ENCODE peak calls at places on chromosomes 3 and 15, in six cellular contexts. One of them, this sample, is unnamed.

GRCh38 chr3:184525337-184526157 is 36.0 kb upstream of the EPHB3 start:
- DNase-seq in Peyer's patch: no peak
- DNase-seq in thoracic aorta: no peak
- DNase-seq in dorsolateral prefrontal cortex: no peak
- DNase-seq in heart right ventricle: no peak
- DNase-seq in heart left ventricle: no peak
- DNase-seq in this sample: peak; percentile 32

GRCh38 chr3:194561306-194561974 is 71.8 kb downstream of the TMEM44 start:
- DNase-seq in dorsolateral prefrontal cortex: no peak
- DNase-seq in thoracic aorta: no peak
- DNase-seq in heart left ventricle: no peak
- DNase-seq in heart right ventricle: no peak
- DNase-seq in Peyer's patch: no peak
- DNase-seq in this sample: no peak

GRCh38 chr15:75063338-75063737 is 39.9 kb downstream of the PPCDC start:
- DNase-seq in Peyer's patch: no peak
- DNase-seq in thoracic aorta: no peak
- DNase-seq in dorsolateral prefrontal cortex: no peak
- DNase-seq in heart left ventricle: no peak
- DNase-seq in heart right ventricle: no peak
- DNase-seq in this sample: no peak

GRCh38 chr3:130950641-130951040 is 56.8 kb downstream of the ATP2C1 start:
- DNase-seq in heart right ventricle: no peak
- DNase-seq in thoracic aorta: no peak
- DNase-seq in Peyer's patch: no peak
- DNase-seq in heart left ventricle: no peak
- DNase-seq in dorsolateral prefrontal cortex: no peak
- DNase-seq in this sample: no peak

GRCh38 chr3:99352811-99353210 is 285.6 kb upstream of the COL8A1 start:
- DNase-seq in Peyer's patch: no peak
- DNase-seq in heart right ventricle: no peak
- DNase-seq in heart left ventricle: no peak
- DNase-seq in thoracic aorta: no peak
- DNase-seq in dorsolateral prefrontal cortex: no peak
- DNase-seq in this sample: no peak

GRCh38 chr3:15287565-15288330 is 44.6 kb downstream of the SH3BP5 start:
- DNase-seq in thoracic aorta: peak; percentile 35
- DNase-seq in heart right ventricle: no peak
- DNase-seq in dorsolateral prefrontal cortex: no peak
- DNase-seq in heart left ventricle: peak; percentile 43
- DNase-seq in Peyer's patch: no peak
- DNase-seq in this sample: no peak

GRCh38 chr3:34132069-34132677 is 333.7 kb downstream of the PDCD6IP start:
- DNase-seq in dorsolateral prefrontal cortex: no peak
- DNase-seq in Peyer's patch: no peak
- DNase-seq in thoracic aorta: no peak
- DNase-seq in heart right ventricle: no peak
- DNase-seq in heart left ventricle: no peak
- DNase-seq in this sample: no peak

GRCh38 chr3:123637131-123637530 is 52.3 kb upstream of the HACD2 start:
- DNase-seq in heart left ventricle: no peak
- DNase-seq in dorsolateral prefrontal cortex: no peak
- DNase-seq in thoracic aorta: no peak
- DNase-seq in heart right ventricle: no peak
- DNase-seq in Peyer's patch: no peak
- DNase-seq in this sample: no peak

GRCh38 chr15:89110060-89110459 is 21.8 kb downstream of the ABHD2 start:
- DNase-seq in dorsolateral prefrontal cortex: no peak
- DNase-seq in thoracic aorta: no peak
- DNase-seq in Peyer's patch: no peak
- DNase-seq in heart left ventricle: no peak
- DNase-seq in heart right ventricle: no peak
- DNase-seq in this sample: no peak

GRCh38 chr3:114622001-114622400 is 328.2 kb downstream of the TIGIT start:
- DNase-seq in heart left ventricle: no peak
- DNase-seq in dorsolateral prefrontal cortex: no peak
- DNase-seq in thoracic aorta: no peak
- DNase-seq in Peyer's patch: no peak
- DNase-seq in heart right ventricle: no peak
- DNase-seq in this sample: no peak

GRCh38 chr3:116270053-116270452 is 175.2 kb downstream of the LSAMP start:
- DNase-seq in Peyer's patch: no peak
- DNase-seq in heart left ventricle: no peak
- DNase-seq in thoracic aorta: no peak
- DNase-seq in heart right ventricle: no peak
- DNase-seq in dorsolateral prefrontal cortex: no peak
- DNase-seq in this sample: no peak

GRCh38 chr3:155995525-155996370 is 124.6 kb upstream of the KCNAB1 start:
- DNase-seq in dorsolateral prefrontal cortex: no peak
- DNase-seq in Peyer's patch: no peak
- DNase-seq in heart right ventricle: no peak
- DNase-seq in thoracic aorta: no peak
- DNase-seq in heart left ventricle: no peak
- DNase-seq in this sample: peak; percentile 1

GRCh38 chr3:10779293-10779805 is 36.7 kb upstream of the SLC6A11 start:
- DNase-seq in Peyer's patch: no peak
- DNase-seq in heart left ventricle: no peak
- DNase-seq in dorsolateral prefrontal cortex: no peak
- DNase-seq in heart right ventricle: no peak
- DNase-seq in thoracic aorta: no peak
- DNase-seq in this sample: no peak

GRCh38 chr3:158768361-158768787 is 33.5 kb upstream of the MFSD1 start:
- DNase-seq in thoracic aorta: no peak
- DNase-seq in heart right ventricle: peak; percentile 70
- DNase-seq in heart left ventricle: peak; percentile 60
- DNase-seq in Peyer's patch: peak; percentile 57
- DNase-seq in dorsolateral prefrontal cortex: no peak
- DNase-seq in this sample: no peak

GRCh38 chr3:57729339-57730039 is 26.6 kb upstream of the SLMAP start:
- DNase-seq in thoracic aorta: no peak
- DNase-seq in heart left ventricle: no peak
- DNase-seq in heart right ventricle: no peak
- DNase-seq in dorsolateral prefrontal cortex: no peak
- DNase-seq in Peyer's patch: no peak
- DNase-seq in this sample: no peak

GRCh38 chr15:84824260-84824690 is 7.1 kb downstream of the ALPK3 start:
- DNase-seq in thoracic aorta: no peak
- DNase-seq in dorsolateral prefrontal cortex: no peak
- DNase-seq in heart left ventricle: peak; percentile 70
- DNase-seq in heart right ventricle: no peak
- DNase-seq in Peyer's patch: no peak
- DNase-seq in this sample: no peak

GRCh38 chr3:12910356-12911099 is 69.2 kb upstream of the RPL32 start:
- DNase-seq in dorsolateral prefrontal cortex: no peak
- DNase-seq in thoracic aorta: no peak
- DNase-seq in heart left ventricle: no peak
- DNase-seq in heart right ventricle: no peak
- DNase-seq in Peyer's patch: no peak
- DNase-seq in this sample: no peak

GRCh38 chr15:78750566-78750965 is 60.7 kb downstream of the ADAMTS7 start:
- DNase-seq in heart right ventricle: no peak
- DNase-seq in Peyer's patch: peak; percentile 37
- DNase-seq in thoracic aorta: no peak
- DNase-seq in dorsolateral prefrontal cortex: no peak
- DNase-seq in heart left ventricle: no peak
- DNase-seq in this sample: no peak
- H3K4me3 ChIP-seq in heart right ventricle: peak overlapping the region; percentile 38
- H3K4me3 ChIP-seq in Peyer's patch: no peak overlapping the region
- H3K4me3 ChIP-seq in thoracic aorta: peak overlapping the region; percentile 61
- H3K4me3 ChIP-seq in dorsolateral prefrontal cortex: peak overlapping the region; percentile 31
- H3K4me3 ChIP-seq in heart left ventricle: no peak overlapping the region
- H3K4me3 ChIP-seq in this sample: no peak overlapping the region

GRCh38 chr15:81511160-81511559 is 137.1 kb upstream of the TMC3 start:
- DNase-seq in thoracic aorta: no peak
- DNase-seq in Peyer's patch: no peak
- DNase-seq in dorsolateral prefrontal cortex: no peak
- DNase-seq in heart right ventricle: no peak
- DNase-seq in heart left ventricle: no peak
- DNase-seq in this sample: no peak

GRCh38 chr15:81516461-81516860 is 142.4 kb upstream of the TMC3 start:
- DNase-seq in dorsolateral prefrontal cortex: no peak
- DNase-seq in heart left ventricle: no peak
- DNase-seq in heart right ventricle: no peak
- DNase-seq in thoracic aorta: no peak
- DNase-seq in Peyer's patch: no peak
- DNase-seq in this sample: no peak

GRCh38 chr15:81520480-81520879 is 146.5 kb upstream of the TMC3 start:
- DNase-seq in thoracic aorta: no peak
- DNase-seq in Peyer's patch: no peak
- DNase-seq in heart right ventricle: no peak
- DNase-seq in heart left ventricle: no peak
- DNase-seq in dorsolateral prefrontal cortex: no peak
- DNase-seq in this sample: no peak

GRCh38 chr15:81514769-81515168 is 140.8 kb upstream of the TMC3 start:
- DNase-seq in Peyer's patch: no peak
- DNase-seq in heart right ventricle: no peak
- DNase-seq in thoracic aorta: no peak
- DNase-seq in heart left ventricle: no peak
- DNase-seq in dorsolateral prefrontal cortex: no peak
- DNase-seq in this sample: no peak

GRCh38 chr15:81516012-81516411 is 142.0 kb upstream of the TMC3 start:
- DNase-seq in Peyer's patch: no peak
- DNase-seq in dorsolateral prefrontal cortex: no peak
- DNase-seq in heart left ventricle: no peak
- DNase-seq in thoracic aorta: no peak
- DNase-seq in heart right ventricle: no peak
- DNase-seq in this sample: no peak
- H3K4me3 ChIP-seq in Peyer's patch: no peak overlapping the region
- H3K4me3 ChIP-seq in dorsolateral prefrontal cortex: no peak overlapping the region
- H3K4me3 ChIP-seq in heart left ventricle: no peak overlapping the region
- H3K4me3 ChIP-seq in thoracic aorta: no peak overlapping the region
- H3K4me3 ChIP-seq in heart right ventricle: no peak overlapping the region
- H3K4me3 ChIP-seq in this sample: no peak overlapping the region

DNA sequence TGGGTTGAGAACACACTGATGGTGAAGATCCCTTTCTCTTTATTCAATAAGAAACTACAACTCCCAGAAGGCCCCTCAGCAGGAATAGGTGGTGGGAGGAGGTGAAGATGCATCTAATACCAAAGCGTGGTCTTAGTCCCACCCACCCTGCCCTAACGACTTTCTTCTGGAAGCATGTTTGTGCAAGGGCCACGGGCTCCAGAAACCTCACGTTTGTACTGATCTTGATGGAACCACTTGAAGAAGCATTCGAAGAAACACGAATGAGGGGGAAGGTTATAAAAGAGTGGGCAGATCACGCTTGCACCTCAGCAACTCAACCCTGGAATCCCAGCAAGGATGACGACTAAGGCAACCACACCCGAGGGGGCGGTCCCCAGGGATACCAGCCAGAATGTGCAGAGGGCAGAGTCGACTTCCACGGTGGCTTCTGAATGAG is 10.6 kb upstream of the SLC25A36 start:
- DNase-seq in heart right ventricle: no peak
- DNase-seq in Peyer's patch: no peak
- DNase-seq in heart left ventricle: no peak
- DNase-seq in thoracic aorta: no peak
- DNase-seq in dorsolateral prefrontal cortex: no peak
- DNase-seq in this sample: no peak
- H3K4me3 ChIP-seq in heart right ventricle: no peak overlapping the region
- H3K4me3 ChIP-seq in Peyer's patch: no peak overlapping the region
- H3K4me3 ChIP-seq in heart left ventricle: no peak overlapping the region
- H3K4me3 ChIP-seq in thoracic aorta: no peak overlapping the region
- H3K4me3 ChIP-seq in dorsolateral prefrontal cortex: no peak overlapping the region
- H3K4me3 ChIP-seq in this sample: no peak overlapping the region

GRCh38 chr3:138846350-138846756 is 11.6 kb upstream of the PIK3CB start:
- DNase-seq in heart right ventricle: no peak
- DNase-seq in heart left ventricle: no peak
- DNase-seq in thoracic aorta: no peak
- DNase-seq in dorsolateral prefrontal cortex: no peak
- DNase-seq in Peyer's patch: no peak
- DNase-seq in this sample: no peak
- H3K4me3 ChIP-seq in heart right ventricle: no peak overlapping the region
- H3K4me3 ChIP-seq in heart left ventricle: no peak overlapping the region
- H3K4me3 ChIP-seq in thoracic aorta: no peak overlapping the region
- H3K4me3 ChIP-seq in dorsolateral prefrontal cortex: no peak overlapping the region
- H3K4me3 ChIP-seq in Peyer's patch: no peak overlapping the region
- H3K4me3 ChIP-seq in this sample: no peak overlapping the region

GRCh38 chr3:45676248-45677044 is 12.8 kb upstream of the SACM1L start:
- DNase-seq in Peyer's patch: no peak
- DNase-seq in dorsolateral prefrontal cortex: no peak
- DNase-seq in heart left ventricle: no peak
- DNase-seq in thoracic aorta: no peak
- DNase-seq in heart right ventricle: no peak
- DNase-seq in this sample: no peak
- H3K4me3 ChIP-seq in Peyer's patch: no peak overlapping the region
- H3K4me3 ChIP-seq in dorsolateral prefrontal cortex: no peak overlapping the region
- H3K4me3 ChIP-seq in heart left ventricle: no peak overlapping the region
- H3K4me3 ChIP-seq in thoracic aorta: no peak overlapping the region
- H3K4me3 ChIP-seq in heart right ventricle: peak overlapping the region; percentile 0
- H3K4me3 ChIP-seq in this sample: peak overlapping the region; percentile 43

GRCh38 chr3:77147836-77148578 is 108.1 kb downstream of the ROBO2 start:
- DNase-seq in dorsolateral prefrontal cortex: no peak
- DNase-seq in thoracic aorta: no peak
- DNase-seq in heart right ventricle: no peak
- DNase-seq in Peyer's patch: no peak
- DNase-seq in heart left ventricle: no peak
- DNase-seq in this sample: no peak
- H3K4me3 ChIP-seq in dorsolateral prefrontal cortex: no peak overlapping the region
- H3K4me3 ChIP-seq in thoracic aorta: no peak overlapping the region
- H3K4me3 ChIP-seq in heart right ventricle: no peak overlapping the region
- H3K4me3 ChIP-seq in Peyer's patch: no peak overlapping the region
- H3K4me3 ChIP-seq in heart left ventricle: no peak overlapping the region
- H3K4me3 ChIP-seq in this sample: no peak overlapping the region

DNA sequence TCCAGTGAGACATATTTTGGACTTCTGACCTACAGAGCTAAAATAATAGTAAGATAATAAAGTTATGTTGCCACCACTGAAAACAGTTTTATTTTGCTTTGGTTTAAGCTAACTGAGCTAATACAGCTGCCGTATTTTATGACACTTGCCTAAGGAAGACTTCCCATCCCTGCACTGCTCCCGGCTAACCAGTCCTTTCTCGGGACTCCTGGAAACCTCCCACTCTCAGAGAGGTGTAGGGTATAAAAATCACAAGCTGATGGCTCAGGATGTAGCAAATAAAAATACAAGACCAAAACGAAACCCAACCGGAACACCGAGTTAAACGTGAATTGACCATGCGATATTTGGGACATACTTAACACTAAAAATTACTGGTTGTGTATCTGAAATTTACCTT is 448 bp upstream of the KBTBD12 start:
- DNase-seq in heart left ventricle: no peak
- DNase-seq in heart right ventricle: no peak
- DNase-seq in thoracic aorta: no peak
- DNase-seq in Peyer's patch: no peak
- DNase-seq in dorsolateral prefrontal cortex: no peak
- DNase-seq in this sample: no peak
- H3K4me3 ChIP-seq in heart left ventricle: peak overlapping the region; percentile 10
- H3K4me3 ChIP-seq in heart right ventricle: peak overlapping the region; percentile 62
- H3K4me3 ChIP-seq in thoracic aorta: peak overlapping the region; percentile 86
- H3K4me3 ChIP-seq in Peyer's patch: peak overlapping the region; percentile 52
- H3K4me3 ChIP-seq in dorsolateral prefrontal cortex: peak overlapping the region; percentile 61
- H3K4me3 ChIP-seq in this sample: no peak overlapping the region

This sample was measured in CD8-positive, alpha-beta memory T cell.